ENCODE peak calls at places on chromosomes 4 and X, in eight cellular contexts. J is uterus, Y is body of pancreas, B is AG04450, D is lower lobe of right lung, O is keratinocyte, N is H9, S is mesenchymal stem cell. U is an unnamed sample.

GRCh38 chr4:3766791-3767561 is 791 bp downstream of the ADRA2C start:
- DNase-seq in D (no peak), J (peak; percentile 55), Y (no peak), B (no peak), S (peak; percentile 1), N (peak; percentile 87), O (no peak), U (no peak)

GRCh38 chrX:119758682-119759332 is 419 bp downstream of the SOWAHD start:
- DNase-seq in O (no peak), B (no peak), D (no peak), J (no peak), S (peak; percentile 22), N (peak; percentile 34), Y (peak; percentile 22), U (no peak)

GRCh38 chr4:54998991-54999390 is 126.4 kb downstream of the KDR start:
- DNase-seq in N (no peak), B (no peak), O (no peak), D (no peak), Y (no peak), S (peak; percentile 36), J (no peak), U (no peak)

GRCh38 chrX:134592303-134592702 is 66.0 kb downstream of the PLAC1 start:
- DNase-seq in D (no peak), S (no peak), B (no peak), N (no peak), O (no peak), J (no peak), Y (no peak), U (no peak)

GRCh38 chrX:109373468-109373867 is 108.4 kb downstream of the GUCY2F start:
- DNase-seq in N (no peak), D (no peak), B (no peak), Y (no peak), S (no peak), O (no peak), J (no peak), U (no peak)

GRCh38 chr4:54526560-54526959 is 131.2 kb upstream of the KIT start:
- DNase-seq in O (no peak), N (no peak), D (no peak), J (no peak), S (no peak), B (no peak), Y (no peak), U (no peak)

GRCh38 chrX:44003975-44004374 is 30.8 kb upstream of the NDP start:
- DNase-seq in Y (no peak), N (no peak), D (no peak), J (no peak), S (no peak), O (no peak), B (no peak), U (no peak)

GRCh38 chr4:125316391-125316780 is 1.6 kb downstream of the FAT4 start:
- DNase-seq in O (no peak), J (peak; percentile 25), N (peak; percentile 56), Y (peak; percentile 31), B (no peak), S (no peak), D (peak; percentile 65), U (no peak)

GRCh38 chrX:39705299-39705698 is 392.5 kb downstream of the BCOR start:
- DNase-seq in B (peak; percentile 67), S (peak; percentile 71), N (no peak), D (peak; percentile 72), J (peak; percentile 83), Y (peak; percentile 56), O (peak; percentile 26), U (peak; percentile 89)

GRCh38 chr4:57865264-57865663 is 755.1 kb upstream of the IGFBP7 start:
- DNase-seq in S (no peak), J (no peak), O (no peak), Y (no peak), B (no peak), N (no peak), D (no peak), U (no peak)

GRCh38 chrX:81489987-81490386 is 288.1 kb downstream of the SH3BGRL start:
- DNase-seq in J (no peak), B (no peak), D (no peak), N (no peak), S (no peak), Y (no peak), O (no peak), U (no peak)

GRCh38 chrX:154490021-154490413 is 412 bp downstream of the SLC10A3 start:
- DNase-seq in D (no peak), O (peak; percentile 1), J (peak; percentile 58), B (no peak), S (peak; percentile 64), Y (peak; percentile 35), N (no peak), U (peak; percentile 69)

GRCh38 chrX:14027511-14028019 is 2.1 kb downstream of the GEMIN8 start:
- DNase-seq in J (no peak), D (no peak), O (peak; percentile 77), Y (no peak), B (peak; percentile 7), N (no peak), S (peak; percentile 22), U (no peak)

GRCh38 chr4:173332963-173333657 is 1.0 kb downstream of the HMGB2 start:
- DNase-seq in Y (no peak), S (peak; percentile 28), J (no peak), O (no peak), N (no peak), B (no peak), D (no peak), U (no peak)

GRCh38 chrX:130555341-130555740 is 153.6 kb downstream of the RBMX2 start:
- DNase-seq in Y (no peak), S (no peak), D (no peak), O (no peak), B (no peak), J (no peak), N (no peak), U (no peak)

GRCh38 chr4:2962099-2962455 is 1.1 kb downstream of the NOP14 start:
- DNase-seq in N (no peak), Y (no peak), J (no peak), B (no peak), D (no peak), O (no peak), S (no peak), U (no peak)

GRCh38 chr4:67288964-67289363 is 256.3 kb downstream of the CENPC start:
- DNase-seq in J (no peak), B (no peak), O (no peak), S (peak; percentile 25), N (peak; percentile 57), D (no peak), Y (no peak), U (no peak)

GRCh38 chr4:4512282-4512681 is 29.6 kb downstream of the STX18 start:
- DNase-seq in S (no peak), J (no peak), B (no peak), O (no peak), D (no peak), Y (no peak), N (no peak), U (no peak)

GRCh38 chrX:18098704-18099103 is 122.0 kb downstream of the BEND2 start:
- DNase-seq in S (no peak), O (no peak), B (no peak), D (no peak), Y (no peak), N (peak; percentile 29), J (no peak), U (no peak)

GRCh38 chr4:121898150-121898549 is 27.9 kb upstream of the BBS7 start:
- DNase-seq in Y (no peak), N (no peak), S (no peak), O (no peak), B (no peak), D (no peak), J (no peak), U (no peak)

GRCh38 chrX:2500091-2500680 is 590 bp downstream of the DHRSX start:
- DNase-seq in N (peak; percentile 57), O (no peak), D (peak; percentile 61), B (no peak), Y (no peak), J (no peak), S (peak; percentile 78), U (peak; percentile 46)

GRCh38 chr4:185011408-185011807 is 6.9 kb upstream of the HELT start:
- DNase-seq in O (no peak), J (no peak), N (peak; percentile 71), D (no peak), B (no peak), Y (no peak), S (peak; percentile 10), U (no peak)

GRCh38 chr4:171814545-171814944 is 1.3 kb downstream of the GALNTL6 start:
- DNase-seq in J (no peak), D (no peak), B (no peak), Y (no peak), O (no peak), S (peak; percentile 2), N (no peak), U (no peak)

GRCh38 chrX:93649381-93649780 is 24.0 kb downstream of the NAP1L3 start:
- DNase-seq in N (peak; percentile 31), D (no peak), Y (no peak), S (no peak), B (no peak), J (no peak), O (no peak), U (no peak)
- H3K9me3 ChIP-seq in N (no peaks in the 10 kb centered on the region), D (no peaks in the 10 kb centered on the region), Y (no peaks in the 10 kb centered on the region), S (peaks cover 4% of the 10 kb centered on the region), B (no peaks in the 10 kb centered on the region), J (no peaks in the 10 kb centered on the region), O (no peaks in the 10 kb centered on the region), U (no peaks in the 10 kb centered on the region)

DNA sequence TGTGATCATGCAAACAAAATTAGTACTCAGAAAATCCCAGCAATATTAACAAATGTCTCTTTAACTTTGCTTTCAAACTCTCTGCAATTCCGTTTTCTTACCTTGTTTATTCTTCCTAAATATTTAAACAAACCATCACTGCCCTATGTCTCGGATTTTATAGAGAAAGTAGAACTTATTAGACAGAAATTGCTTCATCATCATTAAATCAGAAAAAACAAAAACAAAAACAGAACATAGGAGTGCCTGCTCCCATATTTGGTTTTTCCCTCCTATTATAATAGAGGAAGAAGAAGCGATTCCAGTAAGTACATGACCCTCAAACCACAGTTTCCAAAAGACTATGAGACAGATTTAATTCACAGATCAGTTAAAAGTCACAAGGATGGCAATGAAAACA is 1228.0 kb downstream of the RPA4 start:
- DNase-seq in O (no peak), Y (no peak), S (no peak), B (no peak), D (no peak), N (no peak), J (no peak), U (no peak)
- H3K27ac ChIP-seq in O (no peak overlapping the region), Y (no peak overlapping the region), S (no peak overlapping the region), B (no peak overlapping the region), D (no peak overlapping the region), N (no peak overlapping the region), J (no peak overlapping the region), U (no peak overlapping the region)

DNA sequence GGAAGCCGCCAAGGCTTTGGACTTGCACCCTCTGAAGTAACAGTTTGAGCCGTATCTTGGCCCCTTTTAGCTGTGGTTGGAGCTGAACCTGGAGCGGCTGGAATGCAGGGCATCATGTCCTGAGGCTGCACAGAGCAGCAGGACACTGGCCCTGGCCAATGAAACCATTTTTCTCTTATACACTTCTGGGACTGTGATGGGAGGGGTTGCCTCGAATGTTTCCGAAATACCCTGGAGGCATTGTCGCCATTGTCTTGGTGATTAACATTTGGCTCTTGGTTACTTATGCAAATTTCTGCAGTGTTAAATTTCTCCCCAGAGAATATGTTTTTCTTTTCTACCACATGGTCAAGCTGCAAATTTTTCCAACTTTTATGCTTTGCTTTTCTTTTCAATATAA is 137.2 kb downstream of the MAGEC1 start:
- DNase-seq in D (no peak), S (no peak), N (no peak), B (no peak), O (no peak), Y (no peak), J (no peak), U (no peak)
- H3K9me3 ChIP-seq in D (no peaks in the 10 kb centered on the region), S (peaks cover 3% of the 10 kb centered on the region), N (peaks cover 6% of the 10 kb centered on the region), B (no peaks in the 10 kb centered on the region), O (no peaks in the 10 kb centered on the region), Y (no peaks in the 10 kb centered on the region), J (no peaks in the 10 kb centered on the region), U (no peaks in the 10 kb centered on the region)

GRCh38 chrX:54745676-54746075 is 52.4 kb downstream of the ITIH6 start:
- DNase-seq in D (no peak), N (no peak), J (no peak), B (no peak), S (no peak), Y (peak; percentile 30), O (no peak), U (no peak)
- H3K27ac ChIP-seq in D (no peak overlapping the region), N (no peak overlapping the region), J (no peak overlapping the region), B (no peak overlapping the region), S (no peak overlapping the region), Y (no peak overlapping the region), O (no peak overlapping the region), U (no peak overlapping the region)